ENCODE peak calls at places on chromosomes 5 and 9, in four cellular contexts. One of them, this sample, is unnamed.

GRCh38 chr9:28121353-28121752 is 548.1 kb upstream of the C9orf72 start:
- DNase-seq in activated CD8-positive, alpha-beta T cell treated with anti-CD3 and anti-CD28 coated beads for 36 hours: no peak
- DNase-seq in NB4: no peak
- DNase-seq in neural crest cell: no peak
- DNase-seq in this sample: no peak

GRCh38 chr5:92908952-92909351 is 672.1 kb downstream of the NR2F1-AS1 start:
- DNase-seq in activated CD8-positive, alpha-beta T cell treated with anti-CD3 and anti-CD28 coated beads for 36 hours: no peak
- DNase-seq in NB4: no peak
- DNase-seq in neural crest cell: no peak
- DNase-seq in this sample: no peak

GRCh38 chr5:132472431-132472830 is 18.1 kb downstream of the IRF1 start:
- DNase-seq in activated CD8-positive, alpha-beta T cell treated with anti-CD3 and anti-CD28 coated beads for 36 hours: no peak
- DNase-seq in NB4: no peak
- DNase-seq in neural crest cell: no peak
- DNase-seq in this sample: no peak

GRCh38 chr9:108273988-108274387 is 581.8 kb downstream of the ACTL7B start:
- DNase-seq in activated CD8-positive, alpha-beta T cell treated with anti-CD3 and anti-CD28 coated beads for 36 hours: no peak
- DNase-seq in NB4: no peak
- DNase-seq in neural crest cell: no peak
- DNase-seq in this sample: no peak

GRCh38 chr9:34958411-34958982 is 412 bp downstream of the PHF24 start:
- DNase-seq in activated CD8-positive, alpha-beta T cell treated with anti-CD3 and anti-CD28 coated beads for 36 hours: no peak
- DNase-seq in NB4: no peak
- DNase-seq in neural crest cell: no peak
- DNase-seq in this sample: no peak

GRCh38 chr5:177473461-177473991 is at the start of gene DBN1:
- DNase-seq in activated CD8-positive, alpha-beta T cell treated with anti-CD3 and anti-CD28 coated beads for 36 hours: peak
- DNase-seq in NB4: peak
- DNase-seq in neural crest cell: no peak
- DNase-seq in this sample: no peak

GRCh38 chr9:27382308-27382707 is 85.4 kb upstream of the EQTN start:
- DNase-seq in activated CD8-positive, alpha-beta T cell treated with anti-CD3 and anti-CD28 coated beads for 36 hours: no peak
- DNase-seq in NB4: no peak
- DNase-seq in neural crest cell: no peak
- DNase-seq in this sample: no peak

GRCh38 chr9:118635416-118635815 is 733.8 kb downstream of the BRINP1 start:
- DNase-seq in activated CD8-positive, alpha-beta T cell treated with anti-CD3 and anti-CD28 coated beads for 36 hours: no peak
- DNase-seq in NB4: no peak
- DNase-seq in neural crest cell: no peak
- DNase-seq in this sample: no peak

GRCh38 chr5:96285823-96286222 is 147.2 kb downstream of the PCSK1 start:
- DNase-seq in activated CD8-positive, alpha-beta T cell treated with anti-CD3 and anti-CD28 coated beads for 36 hours: no peak
- DNase-seq in NB4: no peak
- DNase-seq in neural crest cell: no peak
- DNase-seq in this sample: no peak

GRCh38 chr9:304519-305185 is 90.0 kb downstream of the DOCK8 start:
- DNase-seq in activated CD8-positive, alpha-beta T cell treated with anti-CD3 and anti-CD28 coated beads for 36 hours: no peak
- DNase-seq in NB4: no peak
- DNase-seq in neural crest cell: no peak
- DNase-seq in this sample: no peak

GRCh38 chr9:111949919-111950318 is 53.3 kb downstream of the UGCG start:
- DNase-seq in activated CD8-positive, alpha-beta T cell treated with anti-CD3 and anti-CD28 coated beads for 36 hours: no peak
- DNase-seq in NB4: no peak
- DNase-seq in neural crest cell: no peak
- DNase-seq in this sample: no peak

GRCh38 chr5:150053231-150053626 is 33.1 kb downstream of the CSF1R start:
- DNase-seq in activated CD8-positive, alpha-beta T cell treated with anti-CD3 and anti-CD28 coated beads for 36 hours: peak
- DNase-seq in NB4: peak
- DNase-seq in neural crest cell: no peak
- DNase-seq in this sample: peak

GRCh38 chr5:127358782-127359181 is 68.2 kb downstream of the MEGF10 start:
- DNase-seq in activated CD8-positive, alpha-beta T cell treated with anti-CD3 and anti-CD28 coated beads for 36 hours: no peak
- DNase-seq in NB4: no peak
- DNase-seq in neural crest cell: no peak
- DNase-seq in this sample: no peak

GRCh38 chr9:36148652-36149051 is 12.1 kb downstream of the GLIPR2 start:
- DNase-seq in activated CD8-positive, alpha-beta T cell treated with anti-CD3 and anti-CD28 coated beads for 36 hours: peak
- DNase-seq in NB4: peak
- DNase-seq in neural crest cell: no peak
- DNase-seq in this sample: peak

GRCh38 chr9:137320555-137321384 is 18.7 kb upstream of the NRARP start:
- DNase-seq in activated CD8-positive, alpha-beta T cell treated with anti-CD3 and anti-CD28 coated beads for 36 hours: peak
- DNase-seq in NB4: peak
- DNase-seq in neural crest cell: no peak
- DNase-seq in this sample: no peak

GRCh38 chr5:72537166-72537565 is 30.0 kb upstream of the ZNF366 start:
- DNase-seq in activated CD8-positive, alpha-beta T cell treated with anti-CD3 and anti-CD28 coated beads for 36 hours: no peak
- DNase-seq in NB4: no peak
- DNase-seq in neural crest cell: no peak
- DNase-seq in this sample: no peak

GRCh38 chr5:150578781-150579461 is 61.5 kb upstream of the SYNPO start:
- DNase-seq in activated CD8-positive, alpha-beta T cell treated with anti-CD3 and anti-CD28 coated beads for 36 hours: no peak
- DNase-seq in NB4: no peak
- DNase-seq in neural crest cell: no peak
- DNase-seq in this sample: no peak

GRCh38 chr9:98327249-98327561 is 71.8 kb upstream of the TBC1D2 start:
- DNase-seq in activated CD8-positive, alpha-beta T cell treated with anti-CD3 and anti-CD28 coated beads for 36 hours: no peak
- DNase-seq in NB4: no peak
- DNase-seq in neural crest cell: no peak
- DNase-seq in this sample: no peak

GRCh38 chr5:33445808-33446207 is 5.0 kb downstream of the TARS1 start:
- DNase-seq in activated CD8-positive, alpha-beta T cell treated with anti-CD3 and anti-CD28 coated beads for 36 hours: no peak
- DNase-seq in NB4: no peak
- DNase-seq in neural crest cell: no peak
- DNase-seq in this sample: no peak

GRCh38 chr5:127406326-127407121 is 110.9 kb upstream of the PRRC1 start:
- DNase-seq in activated CD8-positive, alpha-beta T cell treated with anti-CD3 and anti-CD28 coated beads for 36 hours: no peak
- DNase-seq in NB4: no peak
- DNase-seq in neural crest cell: no peak
- DNase-seq in this sample: no peak

GRCh38 chr9:23088932-23089364 is 642.3 kb downstream of the DMRTA1 start:
- DNase-seq in activated CD8-positive, alpha-beta T cell treated with anti-CD3 and anti-CD28 coated beads for 36 hours: no peak
- DNase-seq in NB4: peak
- DNase-seq in neural crest cell: peak
- DNase-seq in this sample: no peak

GRCh38 chr9:85172001-85172978 is 502.8 kb downstream of the NTRK2 start:
- DNase-seq in activated CD8-positive, alpha-beta T cell treated with anti-CD3 and anti-CD28 coated beads for 36 hours: no peak
- DNase-seq in NB4: no peak
- DNase-seq in neural crest cell: no peak
- DNase-seq in this sample: no peak

GRCh38 chr9:79611091-79611614 is 39.4 kb downstream of the TLE4 start:
- DNase-seq in activated CD8-positive, alpha-beta T cell treated with anti-CD3 and anti-CD28 coated beads for 36 hours: no peak
- DNase-seq in NB4: peak
- DNase-seq in neural crest cell: no peak
- DNase-seq in this sample: no peak

GRCh38 chr9:79615038-79615437 is 43.3 kb downstream of the TLE4 start:
- DNase-seq in activated CD8-positive, alpha-beta T cell treated with anti-CD3 and anti-CD28 coated beads for 36 hours: no peak
- DNase-seq in NB4: no peak
- DNase-seq in neural crest cell: no peak
- DNase-seq in this sample: no peak

GRCh38 chr9:79616013-79616412 is 44.2 kb downstream of the TLE4 start:
- DNase-seq in activated CD8-positive, alpha-beta T cell treated with anti-CD3 and anti-CD28 coated beads for 36 hours: no peak
- DNase-seq in NB4: no peak
- DNase-seq in neural crest cell: no peak
- DNase-seq in this sample: no peak

GRCh38 chr9:79610019-79610760 is 38.4 kb downstream of the TLE4 start:
- DNase-seq in activated CD8-positive, alpha-beta T cell treated with anti-CD3 and anti-CD28 coated beads for 36 hours: no peak
- DNase-seq in NB4: peak
- DNase-seq in neural crest cell: no peak
- DNase-seq in this sample: peak

GRCh38 chr9:79613145-79613544 is 41.4 kb downstream of the TLE4 start:
- DNase-seq in activated CD8-positive, alpha-beta T cell treated with anti-CD3 and anti-CD28 coated beads for 36 hours: no peak
- DNase-seq in NB4: peak
- DNase-seq in neural crest cell: no peak
- DNase-seq in this sample: no peak
- TF ChIP-seq CTCF in activated CD8-positive, alpha-beta T cell treated with anti-CD3 and anti-CD28 coated beads for 36 hours: no peak
- TF ChIP-seq CTCF in NB4: no peak
- TF ChIP-seq CTCF in neural crest cell: no peak
- TF ChIP-seq CTCF in this sample: no peak

DNA sequence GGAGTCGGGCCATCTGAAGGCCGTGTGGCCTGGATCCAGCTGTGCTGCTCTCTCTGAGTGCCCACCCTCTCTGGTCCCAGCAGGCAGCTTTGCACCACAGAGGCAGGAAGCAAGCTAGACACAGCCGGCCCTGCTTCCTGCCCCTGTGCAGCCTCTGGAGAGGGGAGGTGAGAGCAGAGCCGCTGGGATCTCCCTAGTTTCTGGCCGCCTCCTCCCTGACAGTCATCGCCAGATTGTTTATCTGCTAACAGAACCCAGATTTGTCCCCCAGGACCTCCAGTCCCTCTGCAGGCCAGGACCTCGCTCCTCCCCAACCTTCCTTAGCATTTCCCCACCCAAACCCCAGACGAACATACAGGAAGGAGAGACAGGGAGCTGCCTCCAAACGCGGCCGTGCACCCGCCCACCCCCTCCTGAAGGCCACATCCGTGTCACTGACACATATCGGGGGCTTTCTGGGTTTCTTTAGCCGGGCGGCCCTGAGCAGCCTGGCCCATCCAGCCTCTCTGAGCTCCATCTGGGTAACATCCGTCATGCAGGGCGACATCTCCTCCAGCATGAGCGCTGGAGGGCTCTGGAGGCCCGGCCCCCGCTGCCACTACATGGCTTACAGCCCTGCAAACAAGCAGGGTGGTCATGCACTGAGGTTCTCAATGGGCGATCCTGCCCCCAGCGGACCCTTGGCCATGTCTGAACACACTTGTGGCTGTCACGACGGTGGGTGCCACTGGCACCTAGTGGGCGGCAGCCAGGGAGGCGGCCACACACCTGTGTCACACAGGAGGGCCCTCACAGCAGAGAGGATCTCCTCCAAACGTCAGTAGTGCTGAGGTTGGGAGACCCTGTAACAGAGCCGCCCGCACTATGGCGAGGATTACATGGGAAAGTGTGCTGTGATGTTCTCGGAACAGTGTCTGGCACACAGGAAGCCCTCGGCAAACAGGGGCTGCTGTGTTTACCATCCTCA is 47.6 kb downstream of the DBH start:
- DNase-seq in activated CD8-positive, alpha-beta T cell treated with anti-CD3 and anti-CD28 coated beads for 36 hours: peak
- DNase-seq in NB4: no peak
- DNase-seq in neural crest cell: no peak
- DNase-seq in this sample: no peak
- TF ChIP-seq CTCF in activated CD8-positive, alpha-beta T cell treated with anti-CD3 and anti-CD28 coated beads for 36 hours: no peak
- TF ChIP-seq CTCF in NB4: no peak
- TF ChIP-seq CTCF in neural crest cell: no peak
- TF ChIP-seq CTCF in this sample: no peak

GRCh38 chr9:107242073-107243063 is 40.7 kb upstream of the RAD23B start:
- DNase-seq in activated CD8-positive, alpha-beta T cell treated with anti-CD3 and anti-CD28 coated beads for 36 hours: peak
- DNase-seq in NB4: no peak
- DNase-seq in neural crest cell: no peak
- DNase-seq in this sample: no peak

GRCh38 chr9:107235765-107236442 is 47.2 kb upstream of the RAD23B start:
- DNase-seq in activated CD8-positive, alpha-beta T cell treated with anti-CD3 and anti-CD28 coated beads for 36 hours: no peak
- DNase-seq in NB4: no peak
- DNase-seq in neural crest cell: no peak
- DNase-seq in this sample: no peak

GRCh38 chr9:107240260-107240659 is 42.8 kb upstream of the RAD23B start:
- DNase-seq in activated CD8-positive, alpha-beta T cell treated with anti-CD3 and anti-CD28 coated beads for 36 hours: no peak
- DNase-seq in NB4: no peak
- DNase-seq in neural crest cell: no peak
- DNase-seq in this sample: no peak

GRCh38 chr9:107237873-107238272 is 45.2 kb upstream of the RAD23B start:
- DNase-seq in activated CD8-positive, alpha-beta T cell treated with anti-CD3 and anti-CD28 coated beads for 36 hours: no peak
- DNase-seq in NB4: no peak
- DNase-seq in neural crest cell: no peak
- DNase-seq in this sample: no peak

DNA sequence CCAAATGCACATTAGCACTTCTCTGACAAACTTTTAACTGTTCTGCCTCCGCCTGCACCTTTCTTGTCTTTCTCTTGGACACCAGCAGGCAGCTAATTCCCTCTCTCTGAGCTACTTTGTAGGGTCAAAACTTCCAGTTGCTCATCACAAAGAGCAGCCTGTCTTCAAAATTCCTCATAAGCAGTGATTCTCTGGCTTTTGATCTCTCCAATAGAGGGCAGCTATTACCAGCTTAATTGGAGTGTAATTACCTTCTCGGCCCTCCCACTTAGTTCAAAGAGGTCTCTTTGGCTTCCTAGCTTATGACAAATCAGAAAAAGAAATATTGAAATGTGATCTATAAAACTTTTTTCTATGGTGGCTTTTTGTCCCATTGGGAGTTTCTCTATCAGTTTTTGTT is 43.6 kb upstream of the RAD23B start:
- DNase-seq in activated CD8-positive, alpha-beta T cell treated with anti-CD3 and anti-CD28 coated beads for 36 hours: no peak
- DNase-seq in NB4: peak
- DNase-seq in neural crest cell: no peak
- DNase-seq in this sample: no peak
- TF ChIP-seq CTCF in activated CD8-positive, alpha-beta T cell treated with anti-CD3 and anti-CD28 coated beads for 36 hours: no peak
- TF ChIP-seq CTCF in NB4: peak
- TF ChIP-seq CTCF in neural crest cell: no peak
- TF ChIP-seq CTCF in this sample: peak

DNA sequence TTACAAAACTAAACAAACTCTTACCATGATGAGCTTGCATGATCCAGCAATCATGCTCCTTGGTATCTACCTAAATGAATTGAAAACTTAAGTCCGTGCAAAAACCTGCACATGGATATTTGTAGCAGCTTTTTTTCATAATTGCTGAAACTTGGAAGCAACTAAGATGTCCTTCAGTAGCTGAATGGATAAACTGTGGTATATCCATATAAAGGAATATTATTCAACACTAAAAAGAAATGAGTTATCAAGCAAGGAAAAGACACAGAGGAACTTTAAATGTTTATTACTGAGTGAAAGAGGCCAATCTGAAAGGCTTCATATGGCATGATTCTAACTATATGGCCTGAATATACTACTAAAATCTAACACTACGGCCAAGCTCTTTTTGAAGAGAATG is 139.1 kb upstream of the ZNF608 start:
- DNase-seq in activated CD8-positive, alpha-beta T cell treated with anti-CD3 and anti-CD28 coated beads for 36 hours: no peak
- DNase-seq in NB4: no peak
- DNase-seq in neural crest cell: no peak
- DNase-seq in this sample: no peak
- TF ChIP-seq CTCF in activated CD8-positive, alpha-beta T cell treated with anti-CD3 and anti-CD28 coated beads for 36 hours: no peak
- TF ChIP-seq CTCF in NB4: no peak
- TF ChIP-seq CTCF in neural crest cell: no peak
- TF ChIP-seq CTCF in this sample: no peak

DNA sequence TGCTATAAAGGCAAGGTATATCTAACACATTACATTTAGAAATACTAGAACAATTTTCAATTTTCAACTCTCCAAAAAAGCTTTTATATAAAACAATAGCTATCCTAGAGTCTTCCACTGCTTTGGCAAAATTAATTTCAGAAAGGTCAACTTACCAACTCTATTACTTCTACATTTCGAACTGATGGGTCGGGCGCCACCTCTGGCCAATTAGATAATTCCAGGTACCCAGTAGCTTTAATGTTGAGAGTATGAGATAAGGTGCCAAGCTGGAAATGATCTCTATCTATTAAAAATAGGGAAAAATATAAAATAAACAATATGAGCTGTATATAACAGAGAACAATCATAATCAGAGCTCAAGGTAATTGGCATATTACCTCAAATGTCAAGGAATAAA is 166.6 kb downstream of the AP3B1 start:
- DNase-seq in activated CD8-positive, alpha-beta T cell treated with anti-CD3 and anti-CD28 coated beads for 36 hours: peak
- DNase-seq in NB4: peak
- DNase-seq in neural crest cell: no peak
- DNase-seq in this sample: no peak
- TF ChIP-seq CTCF in activated CD8-positive, alpha-beta T cell treated with anti-CD3 and anti-CD28 coated beads for 36 hours: no peak
- TF ChIP-seq CTCF in NB4: peak
- TF ChIP-seq CTCF in neural crest cell: peak
- TF ChIP-seq CTCF in this sample: no peak